ENCODE peak calls at places on chromosome 17, in four cellular contexts. N is IMR-90, P is neuronal stem cell, R is trophoblast cell. J is an unnamed sample. For H3K79me1, the result is how much of the 10 kb centered on the place peaks cover.

GRCh38 chr17:79659376-79659775 is 48.5 kb upstream of the RBFOX3 start:
- DNase-seq in N (no peak), P (no peak), R (no peak), J (no peak)

GRCh38 chr17:62995377-62995885 is 29.4 kb downstream of the TANC2 start:
- DNase-seq in N (peak), P (peak), R (peak), J (peak)

GRCh38 chr17:62705781-62706597 is 78.5 kb downstream of the MRC2 start:
- DNase-seq in N (peak), P (no peak), R (no peak), J (peak)

GRCh38 chr17:41082565-41083136 is 1.3 kb upstream of the KRTAP4-7 start:
- DNase-seq in N (peak), P (no peak), R (peak), J (no peak)

GRCh38 chr17:22374741-22375140 is 682.4 kb downstream of the KCNJ18 start:
- DNase-seq in N (no peak), P (no peak), R (no peak), J (no peak)

GRCh38 chr17:39231587-39232551 is 6.1 kb upstream of the STAC2 start:
- DNase-seq in N (peak), P (no peak), R (no peak), J (peak)

GRCh38 chr17:42989146-42989545 is 8.8 kb downstream of the RUNDC1 start:
- DNase-seq in N (no peak), P (no peak), R (no peak), J (no peak)

GRCh38 chr17:60529806-60530205 is 3.8 kb upstream of the APPBP2 start:
- DNase-seq in N (peak), P (no peak), R (no peak), J (no peak)

GRCh38 chr17:41678907-41679739 is 9.6 kb upstream of the EIF1 start:
- DNase-seq in N (peak), P (no peak), R (no peak), J (peak)

GRCh38 chr17:39737761-39738567 is at the start of gene GRB7:
- DNase-seq in N (no peak), P (no peak), R (peak), J (peak)

GRCh38 chr17:3911271-3912053 is 4.8 kb downstream of the P2RX1 start:
- DNase-seq in N (no peak), P (no peak), R (no peak), J (peak)

GRCh38 chr17:19897108-19897854 is 29.5 kb upstream of the ULK2 start:
- DNase-seq in N (no peak), P (no peak), R (no peak), J (no peak)

GRCh38 chr17:10059684-10060211 is 138.7 kb downstream of the GAS7 start:
- DNase-seq in N (peak), P (no peak), R (no peak), J (no peak)

GRCh38 chr17:57852041-57852954 is 2.5 kb upstream of the MRPS23 start:
- DNase-seq in N (no peak), P (no peak), R (no peak), J (peak)

DNA sequence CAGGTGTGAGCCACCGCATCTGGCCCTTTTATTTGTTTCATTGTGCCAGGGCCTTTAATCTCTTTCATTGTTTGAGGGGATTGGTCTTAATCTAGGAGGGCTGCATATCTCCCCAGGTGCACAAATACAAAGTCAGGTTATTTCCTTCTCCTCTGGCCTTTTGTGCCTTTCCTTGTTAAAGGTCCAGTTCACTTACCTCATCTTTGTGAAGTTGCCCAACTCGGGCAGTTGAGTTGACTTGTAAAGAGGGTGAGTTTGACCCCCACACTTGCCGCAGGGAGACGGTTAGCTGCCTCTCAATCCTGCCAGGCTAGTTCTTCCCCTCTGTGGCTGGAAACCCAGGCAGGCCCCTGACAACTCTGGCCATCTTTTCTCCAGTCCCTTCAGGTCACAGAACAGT is 33.4 kb downstream of the TMEM92 start:
- DNase-seq in N (no peak), P (no peak), R (no peak), J (no peak)
- H3K79me1 ChIP-seq in N (under half), P (under half), R (under half), J (under half)

GRCh38 chr17:77723909-77724875 is 234.3 kb upstream of the TNRC6C start:
- DNase-seq in N (no peak), P (no peak), R (no peak), J (no peak)
- H2BK5ac ChIP-seq in N (no peak), P (peak), R (no peak), J (no peak)

GRCh38 chr17:80664217-80664780 is 119.7 kb downstream of the RPTOR start:
- DNase-seq in N (no peak), P (no peak), R (no peak), J (no peak)

GRCh38 chr17:80666867-80667266 is 122.2 kb downstream of the RPTOR start:
- DNase-seq in N (no peak), P (no peak), R (no peak), J (no peak)

GRCh38 chr17:80667462-80668277 is 123.0 kb downstream of the RPTOR start:
- DNase-seq in N (no peak), P (no peak), R (no peak), J (no peak)

GRCh38 chr17:80663783-80664206 is 119.2 kb downstream of the RPTOR start:
- DNase-seq in N (peak), P (no peak), R (no peak), J (no peak)

GRCh38 chr17:80665792-80666191 is 121.2 kb downstream of the RPTOR start:
- DNase-seq in N (no peak), P (no peak), R (peak), J (no peak)
- H3K79me1 ChIP-seq in N (half or more), P (under half), R (under half), J (under half)

DNA sequence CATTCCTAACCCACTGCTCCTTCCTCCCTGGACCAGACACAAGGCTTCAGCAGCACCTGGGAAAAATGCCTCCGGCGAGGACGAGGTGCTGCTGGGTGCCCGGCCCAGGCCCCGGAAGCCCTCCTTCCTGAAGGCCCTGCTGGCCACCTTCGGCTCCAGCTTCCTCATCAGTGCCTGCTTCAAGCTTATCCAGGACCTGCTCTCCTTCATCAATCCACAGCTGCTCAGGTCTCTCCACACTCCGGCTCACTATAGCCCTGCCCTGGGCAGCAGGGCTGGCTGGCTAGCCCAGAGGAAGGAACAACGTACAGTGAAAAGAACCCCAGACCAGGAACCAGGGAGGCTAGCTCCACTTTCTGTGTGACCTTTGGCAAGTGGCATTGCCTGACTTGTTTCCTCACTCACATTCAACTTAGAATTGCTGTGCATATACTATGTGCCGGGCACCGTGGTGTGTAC is 26.2 kb downstream of the ABCC3 start:
- DNase-seq in N (no peak), P (no peak), R (peak), J (no peak)
- H2BK5ac ChIP-seq in N (peak), P (no peak), R (peak), J (peak)

GRCh38 chr17:76685366-76685765 is 25.4 kb downstream of the MXRA7 start:
- DNase-seq in N (no peak), P (no peak), R (no peak), J (no peak)
- H3K79me1 ChIP-seq in N (half or more), P (under half), R (under half), J (under half)

GRCh38 chr17:59357929-59358328 is 26.5 kb downstream of the YPEL2 start:
- DNase-seq in N (peak), P (no peak), R (peak), J (no peak)

GRCh38 chr17:59355695-59356323 is 24.4 kb downstream of the YPEL2 start:
- DNase-seq in N (no peak), P (no peak), R (no peak), J (no peak)

GRCh38 chr17:59355030-59355694 is 23.7 kb downstream of the YPEL2 start:
- DNase-seq in N (no peak), P (no peak), R (no peak), J (no peak)

GRCh38 chr17:59357219-59357699 is 25.8 kb downstream of the YPEL2 start:
- DNase-seq in N (no peak), P (no peak), R (no peak), J (no peak)

DNA sequence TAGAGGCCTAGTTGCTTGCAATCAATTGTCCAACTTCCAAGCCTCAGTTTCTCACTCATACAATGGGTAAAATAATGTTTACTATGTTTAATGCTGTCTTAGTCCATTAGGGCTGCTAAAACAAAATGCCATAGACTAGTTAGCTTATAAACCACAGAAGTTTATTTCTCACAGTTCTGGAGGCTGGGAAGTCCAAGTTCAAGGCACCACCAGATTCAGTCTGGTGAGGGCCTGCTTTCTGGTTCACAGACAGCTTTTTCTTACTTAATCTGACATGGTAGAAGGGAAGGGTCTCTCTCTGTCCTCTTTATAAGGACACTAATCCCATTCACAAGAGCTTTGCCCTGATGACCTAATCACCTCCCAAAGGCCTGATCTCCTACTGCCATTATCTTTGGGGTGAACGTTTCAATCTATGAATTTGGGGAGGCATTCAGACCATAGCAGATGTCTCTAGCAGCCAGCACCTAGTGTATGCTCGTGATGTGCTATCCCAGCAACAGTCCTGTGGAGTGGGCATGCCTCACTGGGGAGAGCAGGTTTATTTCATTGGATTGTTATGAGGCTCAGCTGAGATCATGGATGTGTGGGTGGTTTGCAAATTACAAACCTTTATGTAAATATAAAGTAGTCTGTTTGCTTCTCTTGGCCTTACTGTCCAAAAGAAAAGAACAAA is 25.2 kb downstream of the YPEL2 start:
- DNase-seq in N (peak), P (no peak), R (no peak), J (no peak)
- H2BK5ac ChIP-seq in N (no peak), P (no peak), R (no peak), J (no peak)

GRCh38 chr17:75888484-75888883 is 8.3 kb downstream of the TRIM65 start:
- DNase-seq in N (no peak), P (no peak), R (no peak), J (no peak)
- H3K79me1 ChIP-seq in N (under half), P (under half), R (under half), J (under half)

DNA sequence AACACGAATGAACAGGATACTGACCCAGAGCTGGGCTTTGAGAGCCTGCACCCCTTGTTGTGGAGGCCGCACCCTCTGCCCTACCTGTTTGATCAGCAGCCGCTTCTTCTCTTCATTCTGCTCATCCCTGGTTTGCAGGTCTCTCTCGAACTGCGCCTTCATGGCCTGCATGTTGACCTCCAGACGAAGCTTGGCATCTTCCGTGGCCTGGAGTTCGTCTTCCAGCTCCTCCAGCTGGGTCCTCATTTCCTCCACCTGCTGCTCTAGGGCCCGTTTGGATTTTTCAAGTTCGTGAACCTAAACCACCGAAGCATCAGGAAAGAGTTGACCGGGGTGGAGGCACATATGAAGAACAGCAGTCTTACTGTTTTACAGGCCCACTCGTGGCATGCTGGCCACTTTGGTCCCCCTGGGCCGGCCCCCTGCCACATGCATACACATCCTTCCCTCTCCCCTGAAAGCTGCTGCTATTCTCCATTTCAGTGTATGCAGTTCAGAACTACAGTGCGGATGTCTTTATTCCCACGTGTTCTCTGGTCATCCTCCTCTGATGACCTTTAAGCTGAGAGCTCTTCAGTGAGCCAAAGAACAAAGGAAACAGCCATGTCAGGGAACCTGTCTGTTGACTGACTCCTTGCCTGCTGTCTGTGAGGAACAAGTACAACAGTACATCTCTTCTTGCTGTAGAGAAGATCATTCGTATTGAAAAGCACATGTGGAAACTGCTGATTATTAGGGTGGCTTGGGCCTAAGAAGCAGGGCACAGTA is 54.8 kb downstream of the NDEL1 start:
- DNase-seq in N (no peak), P (no peak), R (no peak), J (no peak)
- H2BK5ac ChIP-seq in N (no peak), P (no peak), R (no peak), J (no peak)

J was measured in mesendoderm.